ENCODE peak calls at places on chromosomes 13 and 19, in four cellular contexts. T, Q, W and D are unnamed samples.

GRCh38 chr19:16527971-16528521 is 14.2 kb downstream of the CHERP start:
- DNase-seq in T (no peak), Q (no peak), W (no peak), D (no peak)

GRCh38 chr19:55675661-55676354 is 782 bp downstream of the EPN1 start:
- DNase-seq in T (no peak), Q (no peak), W (no peak), D (no peak)

GRCh38 chr13:69857188-69857821 is 250.3 kb upstream of the ATXN8OS start:
- DNase-seq in T (no peak), Q (no peak), W (peak), D (no peak)

GRCh38 chr13:72507394-72508199 is 219.8 kb downstream of the MZT1 start:
- DNase-seq in T (no peak), Q (no peak), W (no peak), D (no peak)

GRCh38 chr19:45973564-45974338 is at the start of gene NOVA2:
- DNase-seq in T (peak), Q (no peak), W (peak), D (peak)

GRCh38 chr19:13796301-13797057 is 1.2 kb downstream of the ZSWIM4 start:
- DNase-seq in T (no peak), Q (peak), W (peak), D (peak)

GRCh38 chr19:3783660-3784584 is 2.3 kb downstream of the MATK start:
- DNase-seq in T (no peak), Q (no peak), W (no peak), D (no peak)

GRCh38 chr19:17338440-17339078 is 1.2 kb downstream of the GTPBP3 start:
- DNase-seq in T (no peak), Q (no peak), W (no peak), D (no peak)

GRCh38 chr19:57613941-57614743 is at the start of gene ZNF134:
- DNase-seq in T (peak), Q (peak), W (peak), D (peak)
- TF ChIP-seq CTCF in T (peak), Q (peak), W (peak), D (no peak)

DNA sequence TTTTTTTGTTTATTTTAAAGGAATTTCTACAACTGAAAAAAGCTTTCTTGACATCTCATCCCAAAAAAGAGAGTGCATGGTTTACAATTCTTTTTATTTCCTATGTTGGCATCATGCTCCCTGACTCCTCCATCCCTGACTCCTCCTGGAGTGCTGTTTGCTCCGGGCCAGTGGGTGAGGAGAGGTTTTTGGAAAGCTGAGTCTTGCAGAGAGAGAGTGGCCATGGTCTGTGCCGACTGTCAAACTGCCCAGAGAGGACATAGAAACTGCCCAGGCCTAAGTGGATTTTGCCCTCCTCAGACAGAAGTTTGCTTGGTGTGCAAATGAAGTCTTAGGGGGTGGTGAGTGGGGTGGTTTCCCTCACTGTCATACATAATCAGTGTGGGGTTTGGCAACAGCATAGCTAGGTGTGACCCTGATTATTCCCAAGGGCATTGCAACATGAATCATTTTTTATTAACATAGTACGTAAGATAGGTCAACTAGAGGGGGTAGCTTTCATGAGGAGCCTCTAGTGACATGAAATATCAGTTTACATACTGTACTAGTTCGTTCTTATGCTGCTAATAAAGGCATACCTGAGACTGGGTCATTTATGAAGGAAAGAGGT is 179.8 kb upstream of the UBL3 start:
- DNase-seq in T (no peak), Q (no peak), W (no peak), D (no peak)
- TF ChIP-seq CTCF in T (no peak), Q (no peak), W (no peak), D (no peak)

GRCh38 chr13:37984357-37984756 is 114.8 kb upstream of the TRPC4 start:
- DNase-seq in T (no peak), Q (no peak), W (no peak), D (no peak)
- TF ChIP-seq CTCF in T (peak), Q (no peak), W (no peak), D (no peak)

GRCh38 chr19:23286477-23286876 is 36.3 kb upstream of the ZNF724 start:
- DNase-seq in T (no peak), Q (no peak), W (no peak), D (no peak)
- TF ChIP-seq CTCF in T (peak), Q (peak), W (no peak), D (no peak)

GRCh38 chr19:42279902-42280760 is 11.1 kb downstream of the CIC start:
- DNase-seq in T (peak), Q (peak), W (peak), D (peak)

GRCh38 chr19:42276821-42277220 is 7.8 kb downstream of the CIC start:
- DNase-seq in T (no peak), Q (no peak), W (no peak), D (no peak)

GRCh38 chr19:42276284-42276683 is 7.2 kb downstream of the CIC start:
- DNase-seq in T (no peak), Q (no peak), W (no peak), D (no peak)

GRCh38 chr19:42279148-42279901 is 10.3 kb downstream of the CIC start:
- DNase-seq in T (no peak), Q (no peak), W (no peak), D (no peak)

DNA sequence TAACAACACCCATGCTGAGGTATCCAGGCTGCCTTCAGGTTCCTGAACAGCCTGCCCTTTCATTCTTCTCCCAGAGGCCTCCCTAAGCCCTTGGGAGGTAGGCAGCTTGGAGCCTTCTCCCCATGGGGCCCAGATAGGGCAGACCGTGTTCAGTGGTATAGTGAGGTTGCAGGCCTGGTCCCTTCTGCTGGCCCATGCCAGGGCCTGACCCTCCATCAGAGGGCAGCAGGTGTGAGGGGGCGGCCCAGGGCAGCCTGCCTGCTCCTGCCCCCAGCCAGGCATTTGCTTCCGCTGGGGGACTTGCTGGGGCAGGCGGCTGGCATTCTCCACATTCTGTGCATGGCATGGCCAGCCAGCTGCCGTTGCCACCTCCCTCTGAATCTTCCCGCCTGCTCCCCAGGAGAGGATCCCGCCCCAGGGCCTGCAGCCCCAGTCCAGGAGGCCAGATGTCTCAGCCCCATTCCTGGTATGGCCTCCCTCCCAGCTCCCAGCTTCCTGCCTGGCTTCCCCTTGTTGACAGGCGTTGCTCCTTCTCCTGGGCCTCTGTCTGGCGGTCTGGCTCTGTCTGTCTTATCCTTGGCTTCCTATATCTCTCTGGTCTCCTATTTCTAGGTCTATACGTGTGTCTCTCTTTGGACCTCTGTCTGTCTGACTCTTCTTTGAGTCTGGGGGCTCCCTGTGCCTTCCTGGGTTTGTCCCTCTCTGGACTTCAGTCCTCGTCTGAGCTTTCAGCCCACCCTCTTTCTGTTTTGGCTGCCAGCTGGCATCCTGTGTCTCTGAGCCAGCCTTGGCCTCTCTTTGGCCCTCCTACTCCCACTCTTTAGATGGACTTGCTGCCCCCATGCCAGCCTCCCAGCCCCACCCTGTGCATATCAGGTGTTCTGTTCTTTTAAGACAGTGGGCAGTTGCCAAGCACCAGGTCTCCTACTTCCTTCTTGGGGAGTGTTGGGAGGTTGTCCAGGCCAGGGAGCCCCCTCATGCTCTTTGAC is 9.1 kb downstream of the CIC start:
- DNase-seq in T (peak), Q (no peak), W (no peak), D (no peak)
- TF ChIP-seq CTCF in T (no peak), Q (no peak), W (no peak), D (no peak)

GRCh38 chr19:2701361-2702169 is 929 bp downstream of the GNG7 start:
- DNase-seq in T (no peak), Q (no peak), W (no peak), D (no peak)

GRCh38 chr19:2702170-2703076 is at the start of gene GNG7:
- DNase-seq in T (peak), Q (peak), W (peak), D (peak)

GRCh38 chr19:2700660-2701360 is 1.7 kb downstream of the GNG7 start:
- DNase-seq in T (no peak), Q (no peak), W (no peak), D (no peak)

GRCh38 chr19:2703077-2703437 is 563 bp upstream of the GNG7 start:
- DNase-seq in T (no peak), Q (no peak), W (no peak), D (no peak)

GRCh38 chr19:2699413-2700142 is 2.9 kb downstream of the GNG7 start:
- DNase-seq in T (no peak), Q (no peak), W (no peak), D (no peak)
- TF ChIP-seq CTCF in T (no peak), Q (no peak), W (no peak), D (no peak)

GRCh38 chr19:15419413-15420025 is 731 bp upstream of the AKAP8L start:
- DNase-seq in T (no peak), Q (no peak), W (no peak), D (no peak)
- TF ChIP-seq CTCF in T (no peak), Q (no peak), W (no peak), D (no peak)

DNA sequence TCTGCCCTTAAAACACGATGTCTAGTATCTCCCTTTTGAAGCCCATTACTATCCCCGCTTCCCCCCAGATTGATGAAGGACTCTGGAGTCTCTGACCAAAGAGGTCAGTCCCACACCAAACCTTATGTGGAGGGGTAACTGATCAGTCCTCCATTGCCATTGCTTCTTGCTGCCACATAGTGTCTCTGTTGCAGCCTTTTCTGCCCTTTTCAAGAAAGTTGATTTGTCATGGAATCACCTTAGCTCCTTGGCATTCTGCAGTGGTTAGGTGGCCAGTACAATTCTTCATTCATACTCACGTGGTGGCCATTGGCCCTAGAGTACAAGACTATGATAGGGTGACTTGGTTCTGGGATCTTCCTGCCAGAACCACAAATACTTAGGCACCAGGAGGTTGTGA is 8.4 kb upstream of the HTR2A start:
- DNase-seq in T (no peak), Q (no peak), W (peak), D (no peak)
- TF ChIP-seq CTCF in T (peak), Q (no peak), W (peak), D (no peak)